ENCODE peak calls at places on chromosomes 5 and 9, in four cellular contexts. V, B, J and T are unnamed samples.

GRCh38 chr5:73615085-73615484 is 10.9 kb upstream of the ARHGEF28 start:
- DNase-seq in V (no peak), B (no peak), J (no peak), T (no peak)

GRCh38 chr5:115551415-115551814 is 6.8 kb upstream of the FEM1C start:
- DNase-seq in V (no peak), B (peak), J (peak), T (peak)

GRCh38 chr5:126998201-126998631 is 32.1 kb downstream of the MARCHF3 start:
- DNase-seq in V (peak), B (peak), J (peak), T (peak)

GRCh38 chr5:149732500-149733128 is 2.5 kb downstream of the PPARGC1B start:
- DNase-seq in V (peak), B (no peak), J (peak), T (peak)

GRCh38 chr5:108747111-108748009 is at the start of gene FER:
- DNase-seq in V (peak), B (peak), J (peak), T (peak)

GRCh38 chr9:79551586-79551985 is 20.2 kb upstream of the TLE4 start:
- DNase-seq in V (no peak), B (no peak), J (no peak), T (no peak)

GRCh38 chr5:169742773-169743296 is 105.8 kb downstream of the DOCK2 start:
- DNase-seq in V (no peak), B (peak), J (peak), T (peak)

GRCh38 chr9:104075801-104076753 is 18.0 kb upstream of the SMC2 start:
- DNase-seq in V (no peak), B (peak), J (peak), T (peak)

GRCh38 chr9:109755040-109755439 is 25.0 kb upstream of the PALM2AKAP2 start:
- DNase-seq in V (no peak), B (no peak), J (no peak), T (no peak)

GRCh38 chr5:82386576-82386975 is 108.4 kb upstream of the RPS23 start:
- DNase-seq in V (no peak), B (no peak), J (no peak), T (no peak)

GRCh38 chr9:4563105-4563504 is 72.8 kb downstream of the SLC1A1 start:
- DNase-seq in V (no peak), B (no peak), J (no peak), T (no peak)

GRCh38 chr9:69252436-69252835 is 72.6 kb upstream of the ENTREP1 start:
- DNase-seq in V (no peak), B (no peak), J (no peak), T (no peak)

GRCh38 chr5:10903786-10904560 is 142.9 kb upstream of the DAP start:
- DNase-seq in V (no peak), B (no peak), J (no peak), T (no peak)

GRCh38 chr5:77798448-77798847 is 22.3 kb upstream of the TBCA start:
- DNase-seq in V (no peak), B (no peak), J (no peak), T (no peak)

GRCh38 chr9:128881627-128881883 is 195 bp downstream of the KYAT1 start:
- DNase-seq in V (no peak), B (no peak), J (no peak), T (peak)

GRCh38 chr9:137613738-137614523 is 4.9 kb upstream of the EHMT1 start:
- DNase-seq in V (no peak), B (no peak), J (no peak), T (no peak)

GRCh38 chr5:133602829-133603380 is 9.4 kb downstream of the FSTL4 start:
- DNase-seq in V (no peak), B (no peak), J (no peak), T (no peak)

GRCh38 chr9:136133191-136133958 is 14.7 kb upstream of the TMEM250 start:
- DNase-seq in V (no peak), B (no peak), J (peak), T (peak)

GRCh38 chr9:5416962-5417361 is 20.8 kb downstream of the PLGRKT start:
- DNase-seq in V (no peak), B (no peak), J (no peak), T (no peak)

GRCh38 chr5:151619812-151620462 is 28.8 kb upstream of the FAT2 start:
- DNase-seq in V (no peak), B (no peak), J (no peak), T (peak)

GRCh38 chr9:93117924-93118862 is 15.9 kb downstream of the NINJ1 start:
- DNase-seq in V (no peak), B (no peak), J (no peak), T (no peak)

GRCh38 chr5:168765220-168766037 is 186.3 kb upstream of the PANK3 start:
- DNase-seq in V (no peak), B (peak), J (peak), T (no peak)

GRCh38 chr5:149496166-149496565 is 55.1 kb downstream of the CSNK1A1 start:
- DNase-seq in V (no peak), B (no peak), J (no peak), T (peak)

GRCh38 chr5:163408311-163408923 is 29.0 kb upstream of the CCNG1 start:
- DNase-seq in V (peak), B (peak), J (peak), T (peak)

GRCh38 chr9:136527131-136527530 is 18.7 kb downstream of the NOTCH1 start:
- DNase-seq in V (no peak), B (no peak), J (no peak), T (no peak)

GRCh38 chr9:68685770-68686169 is 19.3 kb upstream of the PIP5K1B start:
- DNase-seq in V (peak), B (no peak), J (no peak), T (no peak)

GRCh38 chr9:74379718-74380117 is 117.4 kb upstream of the RORB start:
- DNase-seq in V (peak), B (peak), J (no peak), T (peak)

GRCh38 chr5:177117441-177118045 is 16.0 kb upstream of the NSD1 start:
- DNase-seq in V (no peak), B (no peak), J (no peak), T (no peak)

GRCh38 chr5:50595199-50595598 is 71.2 kb upstream of the PARP8 start:
- DNase-seq in V (no peak), B (peak), J (peak), T (peak)

GRCh38 chr5:72842816-72843215 is 26.4 kb downstream of the TNPO1 start:
- DNase-seq in V (no peak), B (no peak), J (peak), T (peak)

GRCh38 chr5:77015938-77016569 is 14.2 kb upstream of the AGGF1 start:
- DNase-seq in V (peak), B (peak), J (peak), T (peak)

GRCh38 chr9:132411091-132411508 is 1.1 kb downstream of the CFAP77 start:
- DNase-seq in V (peak), B (peak), J (peak), T (peak)
- H3K4me3 ChIP-seq in V (peak), B (no peak), J (no peak), T (no peak)

GRCh38 chr5:60259730-60260129 is 366.2 kb upstream of the PDE4D start:
- DNase-seq in V (no peak), B (no peak), J (no peak), T (no peak)
- TF ChIP-seq CTCF in V (no peak), B (no peak), J (no peak), T (no peak)

DNA sequence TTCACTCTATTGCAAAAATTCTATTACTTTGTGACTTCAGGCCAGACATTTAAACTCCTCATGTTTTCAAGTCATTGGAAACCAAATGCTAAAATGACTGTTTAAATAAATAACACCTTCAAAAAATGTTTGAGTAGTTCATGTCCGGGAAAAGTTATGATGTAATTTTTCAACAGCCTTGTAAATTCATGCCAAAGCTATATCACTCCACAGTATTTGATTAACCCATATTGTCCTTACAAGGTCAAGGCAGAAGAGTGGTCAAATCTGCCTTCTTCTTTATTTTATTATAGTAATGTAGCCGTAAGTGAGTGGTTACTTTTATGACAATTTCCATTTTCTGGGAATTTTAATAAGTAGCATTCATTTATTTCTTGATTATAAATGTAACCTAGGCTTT is 72.8 kb downstream of the ADCY2 start:
- DNase-seq in V (no peak), B (no peak), J (no peak), T (no peak)
- H3K4me3 ChIP-seq in V (no peak), B (no peak), J (no peak), T (no peak)

GRCh38 chr5:178150977-178151734 is 2.5 kb downstream of the NHP2 start:
- DNase-seq in V (no peak), B (peak), J (peak), T (peak)
- TF ChIP-seq CTCF in V (no peak), B (no peak), J (no peak), T (peak)

DNA sequence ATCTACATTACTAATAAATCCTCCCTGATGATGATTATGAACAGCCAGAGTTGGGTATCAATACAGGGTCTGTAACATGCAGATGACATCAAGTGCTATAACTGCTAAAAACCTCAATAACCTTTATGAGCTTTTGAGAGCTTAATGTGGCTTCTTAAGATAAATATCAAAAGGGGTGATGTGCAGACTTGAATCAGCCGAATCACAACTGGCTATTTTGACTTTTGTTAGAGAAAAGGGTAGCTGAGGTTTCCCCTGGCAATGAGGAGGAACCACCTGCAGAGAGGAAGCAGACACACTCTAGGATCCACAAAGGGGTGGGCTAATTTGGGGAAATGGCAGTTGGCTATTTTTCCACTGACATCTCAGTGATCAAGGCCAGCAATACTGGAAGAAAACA is 30.2 kb downstream of the CAPSL start:
- DNase-seq in V (no peak), B (no peak), J (no peak), T (no peak)
- H3K4me3 ChIP-seq in V (no peak), B (no peak), J (no peak), T (no peak)

GRCh38 chr5:157323107-157323706 is 57.3 kb downstream of the CYFIP2 start:
- DNase-seq in V (no peak), B (no peak), J (no peak), T (no peak)
- TF ChIP-seq CTCF in V (peak), B (peak), J (no peak), T (peak)

GRCh38 chr5:16894236-16895057 is 41.6 kb downstream of the MYO10 start:
- DNase-seq in V (no peak), B (peak), J (peak), T (peak)
- H3K4me3 ChIP-seq in V (no peak), B (no peak), J (no peak), T (no peak)

DNA sequence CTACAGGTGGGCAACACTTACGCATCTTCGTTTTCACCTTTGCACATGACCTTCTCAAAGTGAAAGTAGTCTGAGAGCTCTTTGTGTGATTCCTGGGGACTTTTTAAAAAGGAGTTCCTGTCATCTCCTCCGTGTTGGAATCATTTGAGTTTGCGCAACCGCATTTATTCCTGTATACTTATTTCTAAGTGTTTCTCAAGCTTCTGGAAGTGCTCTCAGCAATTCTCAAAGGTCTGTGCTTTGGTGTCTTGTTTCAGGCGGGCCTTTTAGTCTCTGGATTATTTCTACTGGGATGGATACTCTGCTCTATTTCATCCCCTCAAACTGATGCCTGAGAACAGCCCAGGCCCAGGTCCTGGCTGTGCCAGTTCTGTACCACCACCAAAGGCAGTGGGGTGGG is 226.5 kb upstream of the TUT7 start:
- DNase-seq in V (no peak), B (peak), J (peak), T (peak)
- TF ChIP-seq CTCF in V (no peak), B (no peak), J (no peak), T (no peak)

GRCh38 chr9:133991211-133991921 is 758 bp downstream of the VAV2 start:
- DNase-seq in V (no peak), B (no peak), J (peak), T (peak)

GRCh38 chr9:133987946-133988665 is 4.0 kb downstream of the VAV2 start:
- DNase-seq in V (no peak), B (no peak), J (no peak), T (no peak)

GRCh38 chr9:133987455-133987800 is 4.7 kb downstream of the VAV2 start:
- DNase-seq in V (no peak), B (no peak), J (no peak), T (no peak)

GRCh38 chr9:133990366-133991210 is 1.5 kb downstream of the VAV2 start:
- DNase-seq in V (no peak), B (peak), J (peak), T (peak)

GRCh38 chr9:133989554-133990365 is 2.4 kb downstream of the VAV2 start:
- DNase-seq in V (no peak), B (no peak), J (no peak), T (no peak)
- H3K4me3 ChIP-seq in V (no peak), B (peak), J (peak), T (no peak)